ENCODE peak calls at places on chromosomes 7 and 10, in ten cellular contexts. One of them, this sample, is unnamed.

GRCh38 chr10:70265032-70265689 is 18.6 kb downstream of the NPFFR1 start:
- DNase-seq in WERI-Rb-1: peak; percentile 41
- DNase-seq in upper lobe of left lung: peak; percentile 60
- DNase-seq in ovary: no peak
- DNase-seq in GM23338: peak; percentile 91
- DNase-seq in PC-9: peak; percentile 16
- DNase-seq in fibroblast of lung: no peak
- DNase-seq in CD4-positive, alpha-beta T cell: no peak
- DNase-seq in gastrocnemius medialis: no peak
- DNase-seq in sigmoid colon: no peak
- DNase-seq in this sample: no peak

GRCh38 chr7:44977304-44977858 is 1.4 kb downstream of the MYO1G start:
- DNase-seq in WERI-Rb-1: no peak
- DNase-seq in upper lobe of left lung: peak; percentile 59
- DNase-seq in ovary: no peak
- DNase-seq in GM23338: no peak
- DNase-seq in PC-9: no peak
- DNase-seq in fibroblast of lung: no peak
- DNase-seq in CD4-positive, alpha-beta T cell: no peak
- DNase-seq in gastrocnemius medialis: no peak
- DNase-seq in sigmoid colon: no peak
- DNase-seq in this sample: no peak

GRCh38 chr10:78457804-78458483 is 424.3 kb downstream of the RPS24 start:
- DNase-seq in WERI-Rb-1: no peak
- DNase-seq in upper lobe of left lung: no peak
- DNase-seq in ovary: no peak
- DNase-seq in GM23338: no peak
- DNase-seq in PC-9: no peak
- DNase-seq in fibroblast of lung: peak; percentile 97
- DNase-seq in CD4-positive, alpha-beta T cell: no peak
- DNase-seq in gastrocnemius medialis: no peak
- DNase-seq in sigmoid colon: peak; percentile 13
- DNase-seq in this sample: peak; percentile 4

GRCh38 chr10:92750788-92751533 is 61.2 kb downstream of the HHEX start:
- DNase-seq in WERI-Rb-1: no peak
- DNase-seq in upper lobe of left lung: no peak
- DNase-seq in ovary: no peak
- DNase-seq in GM23338: no peak
- DNase-seq in PC-9: peak; percentile 48
- DNase-seq in fibroblast of lung: no peak
- DNase-seq in CD4-positive, alpha-beta T cell: no peak
- DNase-seq in gastrocnemius medialis: no peak
- DNase-seq in sigmoid colon: no peak
- DNase-seq in this sample: no peak

GRCh38 chr7:111784971-111785575 is 222.8 kb upstream of the IMMP2L start:
- DNase-seq in WERI-Rb-1: no peak
- DNase-seq in upper lobe of left lung: no peak
- DNase-seq in ovary: no peak
- DNase-seq in GM23338: peak; percentile 25
- DNase-seq in PC-9: no peak
- DNase-seq in fibroblast of lung: no peak
- DNase-seq in CD4-positive, alpha-beta T cell: no peak
- DNase-seq in gastrocnemius medialis: no peak
- DNase-seq in sigmoid colon: no peak
- DNase-seq in this sample: no peak

GRCh38 chr10:71840177-71840711 is 10.8 kb downstream of the PSAP start:
- DNase-seq in WERI-Rb-1: peak; percentile 92
- DNase-seq in upper lobe of left lung: peak; percentile 62
- DNase-seq in ovary: peak; percentile 75
- DNase-seq in GM23338: peak; percentile 99
- DNase-seq in PC-9: peak; percentile 90
- DNase-seq in fibroblast of lung: peak; percentile 99
- DNase-seq in CD4-positive, alpha-beta T cell: no peak
- DNase-seq in gastrocnemius medialis: no peak
- DNase-seq in sigmoid colon: peak; percentile 83
- DNase-seq in this sample: peak; percentile 73

GRCh38 chr10:130232361-130233360 is 96.5 kb downstream of the GLRX3 start:
- DNase-seq in WERI-Rb-1: no peak
- DNase-seq in upper lobe of left lung: peak; percentile 14
- DNase-seq in ovary: no peak
- DNase-seq in GM23338: no peak
- DNase-seq in PC-9: no peak
- DNase-seq in fibroblast of lung: no peak
- DNase-seq in CD4-positive, alpha-beta T cell: no peak
- DNase-seq in gastrocnemius medialis: no peak
- DNase-seq in sigmoid colon: peak; percentile 32
- DNase-seq in this sample: no peak

GRCh38 chr7:96953676-96954513 is 51.5 kb upstream of the DLX6 start:
- DNase-seq in WERI-Rb-1: no peak
- DNase-seq in upper lobe of left lung: no peak
- DNase-seq in ovary: no peak
- DNase-seq in GM23338: no peak
- DNase-seq in PC-9: no peak
- DNase-seq in fibroblast of lung: peak; percentile 7
- DNase-seq in CD4-positive, alpha-beta T cell: no peak
- DNase-seq in gastrocnemius medialis: no peak
- DNase-seq in sigmoid colon: no peak
- DNase-seq in this sample: no peak

GRCh38 chr10:22629126-22629525 is 85.3 kb downstream of the PIP4K2A start:
- DNase-seq in WERI-Rb-1: no peak
- DNase-seq in upper lobe of left lung: no peak
- DNase-seq in ovary: no peak
- DNase-seq in GM23338: no peak
- DNase-seq in PC-9: no peak
- DNase-seq in fibroblast of lung: peak; percentile 30
- DNase-seq in CD4-positive, alpha-beta T cell: no peak
- DNase-seq in gastrocnemius medialis: no peak
- DNase-seq in sigmoid colon: no peak
- DNase-seq in this sample: no peak

GRCh38 chr10:22628309-22628708 is 86.1 kb downstream of the PIP4K2A start:
- DNase-seq in WERI-Rb-1: no peak
- DNase-seq in upper lobe of left lung: no peak
- DNase-seq in ovary: no peak
- DNase-seq in GM23338: no peak
- DNase-seq in PC-9: no peak
- DNase-seq in fibroblast of lung: no peak
- DNase-seq in CD4-positive, alpha-beta T cell: no peak
- DNase-seq in gastrocnemius medialis: no peak
- DNase-seq in sigmoid colon: no peak
- DNase-seq in this sample: no peak

GRCh38 chr10:22630229-22631174 is 83.9 kb downstream of the PIP4K2A start:
- DNase-seq in WERI-Rb-1: no peak
- DNase-seq in upper lobe of left lung: no peak
- DNase-seq in ovary: no peak
- DNase-seq in GM23338: no peak
- DNase-seq in PC-9: no peak
- DNase-seq in fibroblast of lung: peak; percentile 64
- DNase-seq in CD4-positive, alpha-beta T cell: no peak
- DNase-seq in gastrocnemius medialis: no peak
- DNase-seq in sigmoid colon: no peak
- DNase-seq in this sample: no peak

GRCh38 chr10:22631185-22631584 is 83.2 kb downstream of the PIP4K2A start:
- DNase-seq in WERI-Rb-1: no peak
- DNase-seq in upper lobe of left lung: no peak
- DNase-seq in ovary: no peak
- DNase-seq in GM23338: no peak
- DNase-seq in PC-9: no peak
- DNase-seq in fibroblast of lung: no peak
- DNase-seq in CD4-positive, alpha-beta T cell: no peak
- DNase-seq in gastrocnemius medialis: no peak
- DNase-seq in sigmoid colon: no peak
- DNase-seq in this sample: no peak

GRCh38 chr10:22629843-22630228 is 84.5 kb downstream of the PIP4K2A start:
- DNase-seq in WERI-Rb-1: no peak
- DNase-seq in upper lobe of left lung: no peak
- DNase-seq in ovary: no peak
- DNase-seq in GM23338: no peak
- DNase-seq in PC-9: no peak
- DNase-seq in fibroblast of lung: no peak
- DNase-seq in CD4-positive, alpha-beta T cell: no peak
- DNase-seq in gastrocnemius medialis: no peak
- DNase-seq in sigmoid colon: no peak
- DNase-seq in this sample: no peak
- H3K27ac ChIP-seq in WERI-Rb-1: no peak overlapping the region
- H3K27ac ChIP-seq in upper lobe of left lung: peak overlapping the region; percentile 47
- H3K27ac ChIP-seq in ovary: no peak overlapping the region
- H3K27ac ChIP-seq in GM23338: no peak overlapping the region
- H3K27ac ChIP-seq in PC-9: no peak overlapping the region
- H3K27ac ChIP-seq in fibroblast of lung: no peak overlapping the region
- H3K27ac ChIP-seq in CD4-positive, alpha-beta T cell: peak overlapping the region; percentile 82
- H3K27ac ChIP-seq in gastrocnemius medialis: no peak overlapping the region
- H3K27ac ChIP-seq in sigmoid colon: peak overlapping the region; percentile 10
- H3K27ac ChIP-seq in this sample: no peak overlapping the region

DNA sequence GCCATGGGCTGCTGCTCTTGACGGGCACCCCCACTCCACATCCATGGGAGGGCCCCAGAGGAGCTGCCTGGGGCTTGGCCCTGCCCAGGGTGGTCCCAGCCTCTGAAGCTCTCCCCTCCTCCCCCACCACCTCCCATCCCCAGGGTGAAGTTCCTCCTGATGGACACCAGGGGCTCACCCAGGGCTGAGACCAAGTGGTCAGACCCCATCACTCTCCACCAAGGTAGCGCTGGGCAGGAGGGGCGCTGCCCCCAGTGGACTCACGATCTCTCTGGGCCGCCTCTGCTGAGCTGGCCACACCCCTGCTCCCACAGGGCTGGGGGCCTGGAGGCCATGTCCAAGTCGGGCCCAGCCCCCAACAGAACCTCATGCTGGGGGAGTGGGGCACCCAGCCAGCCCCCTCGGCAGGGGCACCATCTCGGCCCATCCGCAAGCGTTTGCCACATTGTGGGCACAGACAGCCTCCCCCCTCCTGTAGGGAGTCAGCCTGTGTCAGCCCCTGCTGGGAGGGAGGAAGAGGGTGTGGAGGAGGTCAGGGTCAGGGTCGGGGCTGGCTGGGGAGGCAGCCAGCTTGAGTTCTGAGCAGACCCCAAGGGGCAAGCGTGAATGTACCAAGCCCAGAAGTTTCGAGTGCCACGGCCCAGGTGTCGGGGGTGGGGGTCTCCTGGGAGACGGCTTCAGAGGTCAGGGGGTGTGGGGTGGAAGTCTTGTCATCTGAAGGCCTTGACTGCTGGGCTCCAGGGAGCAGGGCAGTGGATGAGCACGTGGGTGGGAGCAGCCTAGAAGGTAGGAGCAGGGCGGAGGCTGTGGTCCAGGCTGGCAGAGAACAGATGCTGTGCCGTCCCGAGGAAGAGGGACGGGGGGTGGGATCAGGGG is 2.8 kb downstream of the UPK3B start:
- DNase-seq in WERI-Rb-1: peak; percentile 53
- DNase-seq in upper lobe of left lung: no peak
- DNase-seq in ovary: no peak
- DNase-seq in GM23338: peak; percentile 81
- DNase-seq in PC-9: peak; percentile 34
- DNase-seq in fibroblast of lung: no peak
- DNase-seq in CD4-positive, alpha-beta T cell: no peak
- DNase-seq in gastrocnemius medialis: no peak
- DNase-seq in sigmoid colon: peak; percentile 62
- DNase-seq in this sample: no peak
- TF ChIP-seq CTCF in WERI-Rb-1: peak; percentile 52
- TF ChIP-seq CTCF in upper lobe of left lung: peak; percentile 36
- TF ChIP-seq CTCF in ovary: no peak
- TF ChIP-seq CTCF in GM23338: peak; percentile 50
- TF ChIP-seq CTCF in PC-9: peak; percentile 60
- TF ChIP-seq CTCF in fibroblast of lung: peak; percentile 6
- TF ChIP-seq CTCF in CD4-positive, alpha-beta T cell: no peak
- TF ChIP-seq CTCF in gastrocnemius medialis: no peak
- TF ChIP-seq CTCF in sigmoid colon: no peak
- TF ChIP-seq CTCF in this sample: no peak

GRCh38 chr7:18552311-18552916 is 56.9 kb downstream of the HDAC9 start:
- DNase-seq in WERI-Rb-1: no peak
- DNase-seq in upper lobe of left lung: no peak
- DNase-seq in ovary: no peak
- DNase-seq in GM23338: no peak
- DNase-seq in PC-9: no peak
- DNase-seq in fibroblast of lung: no peak
- DNase-seq in CD4-positive, alpha-beta T cell: no peak
- DNase-seq in gastrocnemius medialis: no peak
- DNase-seq in sigmoid colon: no peak
- DNase-seq in this sample: no peak

GRCh38 chr7:18550574-18550973 is 55.0 kb downstream of the HDAC9 start:
- DNase-seq in WERI-Rb-1: no peak
- DNase-seq in upper lobe of left lung: no peak
- DNase-seq in ovary: no peak
- DNase-seq in GM23338: peak; percentile 37
- DNase-seq in PC-9: no peak
- DNase-seq in fibroblast of lung: no peak
- DNase-seq in CD4-positive, alpha-beta T cell: no peak
- DNase-seq in gastrocnemius medialis: no peak
- DNase-seq in sigmoid colon: no peak
- DNase-seq in this sample: no peak

GRCh38 chr7:18555120-18555519 is 59.6 kb downstream of the HDAC9 start:
- DNase-seq in WERI-Rb-1: no peak
- DNase-seq in upper lobe of left lung: no peak
- DNase-seq in ovary: no peak
- DNase-seq in GM23338: no peak
- DNase-seq in PC-9: no peak
- DNase-seq in fibroblast of lung: peak; percentile 73
- DNase-seq in CD4-positive, alpha-beta T cell: no peak
- DNase-seq in gastrocnemius medialis: no peak
- DNase-seq in sigmoid colon: no peak
- DNase-seq in this sample: no peak

GRCh38 chr7:18553585-18554055 is 58.1 kb downstream of the HDAC9 start:
- DNase-seq in WERI-Rb-1: no peak
- DNase-seq in upper lobe of left lung: no peak
- DNase-seq in ovary: no peak
- DNase-seq in GM23338: no peak
- DNase-seq in PC-9: no peak
- DNase-seq in fibroblast of lung: no peak
- DNase-seq in CD4-positive, alpha-beta T cell: no peak
- DNase-seq in gastrocnemius medialis: no peak
- DNase-seq in sigmoid colon: no peak
- DNase-seq in this sample: no peak

DNA sequence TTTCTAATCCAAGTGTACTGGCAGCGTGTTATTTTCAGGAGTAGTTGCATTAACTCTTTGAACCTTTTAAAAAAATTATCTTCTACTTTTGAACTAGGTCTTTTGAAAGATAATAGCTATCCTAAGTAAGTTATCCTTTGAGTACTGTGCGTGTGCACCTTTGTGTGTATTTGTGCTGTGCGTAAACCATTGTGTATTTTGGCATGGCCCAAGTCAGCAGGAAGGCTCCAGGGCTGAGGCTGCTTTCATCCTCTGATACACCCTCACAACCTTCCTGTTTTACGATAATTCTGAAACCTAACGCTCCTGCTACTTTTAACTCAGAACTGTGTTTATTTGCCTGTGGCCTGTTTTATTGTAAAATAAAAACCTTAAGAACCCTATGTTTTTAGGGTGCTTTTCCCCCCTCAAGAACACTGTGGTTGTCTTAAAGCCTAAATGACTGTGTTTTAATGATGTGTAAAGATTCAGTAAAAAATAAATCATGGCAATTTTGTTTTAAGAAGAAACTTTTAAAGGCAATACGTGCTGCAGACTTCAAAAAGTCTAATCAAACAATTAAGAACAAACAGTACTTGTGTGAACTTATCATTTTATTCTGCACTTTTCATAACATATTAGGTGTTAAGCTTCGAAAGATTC is 57.5 kb downstream of the HDAC9 start:
- DNase-seq in WERI-Rb-1: no peak
- DNase-seq in upper lobe of left lung: no peak
- DNase-seq in ovary: no peak
- DNase-seq in GM23338: no peak
- DNase-seq in PC-9: no peak
- DNase-seq in fibroblast of lung: peak; percentile 38
- DNase-seq in CD4-positive, alpha-beta T cell: no peak
- DNase-seq in gastrocnemius medialis: no peak
- DNase-seq in sigmoid colon: no peak
- DNase-seq in this sample: no peak
- H3K27ac ChIP-seq in WERI-Rb-1: no peak overlapping the region
- H3K27ac ChIP-seq in upper lobe of left lung: no peak overlapping the region
- H3K27ac ChIP-seq in ovary: no peak overlapping the region
- H3K27ac ChIP-seq in GM23338: no peak overlapping the region
- H3K27ac ChIP-seq in PC-9: no peak overlapping the region
- H3K27ac ChIP-seq in fibroblast of lung: no peak overlapping the region
- H3K27ac ChIP-seq in CD4-positive, alpha-beta T cell: no peak overlapping the region
- H3K27ac ChIP-seq in gastrocnemius medialis: no peak overlapping the region
- H3K27ac ChIP-seq in sigmoid colon: peak overlapping the region; percentile 9
- H3K27ac ChIP-seq in this sample: peak overlapping the region; percentile 78

GRCh38 chr10:6602700-6603084 is 22.6 kb upstream of the PRKCQ start:
- DNase-seq in WERI-Rb-1: no peak
- DNase-seq in upper lobe of left lung: no peak
- DNase-seq in ovary: no peak
- DNase-seq in GM23338: no peak
- DNase-seq in PC-9: no peak
- DNase-seq in fibroblast of lung: no peak
- DNase-seq in CD4-positive, alpha-beta T cell: no peak
- DNase-seq in gastrocnemius medialis: no peak
- DNase-seq in sigmoid colon: no peak
- DNase-seq in this sample: no peak

GRCh38 chr10:6602021-6602699 is 22.1 kb upstream of the PRKCQ start:
- DNase-seq in WERI-Rb-1: no peak
- DNase-seq in upper lobe of left lung: no peak
- DNase-seq in ovary: no peak
- DNase-seq in GM23338: no peak
- DNase-seq in PC-9: no peak
- DNase-seq in fibroblast of lung: no peak
- DNase-seq in CD4-positive, alpha-beta T cell: no peak
- DNase-seq in gastrocnemius medialis: no peak
- DNase-seq in sigmoid colon: no peak
- DNase-seq in this sample: no peak

GRCh38 chr10:6600224-6600987 is 20.3 kb upstream of the PRKCQ start:
- DNase-seq in WERI-Rb-1: no peak
- DNase-seq in upper lobe of left lung: no peak
- DNase-seq in ovary: no peak
- DNase-seq in GM23338: no peak
- DNase-seq in PC-9: no peak
- DNase-seq in fibroblast of lung: no peak
- DNase-seq in CD4-positive, alpha-beta T cell: no peak
- DNase-seq in gastrocnemius medialis: no peak
- DNase-seq in sigmoid colon: no peak
- DNase-seq in this sample: no peak

GRCh38 chr10:6603142-6604125 is 23.4 kb upstream of the PRKCQ start:
- DNase-seq in WERI-Rb-1: no peak
- DNase-seq in upper lobe of left lung: no peak
- DNase-seq in ovary: no peak
- DNase-seq in GM23338: peak; percentile 43
- DNase-seq in PC-9: no peak
- DNase-seq in fibroblast of lung: no peak
- DNase-seq in CD4-positive, alpha-beta T cell: no peak
- DNase-seq in gastrocnemius medialis: no peak
- DNase-seq in sigmoid colon: no peak
- DNase-seq in this sample: no peak

GRCh38 chr10:6601224-6601805 is 21.2 kb upstream of the PRKCQ start:
- DNase-seq in WERI-Rb-1: no peak
- DNase-seq in upper lobe of left lung: no peak
- DNase-seq in ovary: no peak
- DNase-seq in GM23338: no peak
- DNase-seq in PC-9: no peak
- DNase-seq in fibroblast of lung: no peak
- DNase-seq in CD4-positive, alpha-beta T cell: no peak
- DNase-seq in gastrocnemius medialis: no peak
- DNase-seq in sigmoid colon: no peak
- DNase-seq in this sample: no peak
- TF ChIP-seq CTCF in WERI-Rb-1: no peak
- TF ChIP-seq CTCF in upper lobe of left lung: no peak
- TF ChIP-seq CTCF in ovary: no peak
- TF ChIP-seq CTCF in GM23338: no peak
- TF ChIP-seq CTCF in PC-9: no peak
- TF ChIP-seq CTCF in fibroblast of lung: no peak
- TF ChIP-seq CTCF in CD4-positive, alpha-beta T cell: peak; percentile 79
- TF ChIP-seq CTCF in gastrocnemius medialis: no peak
- TF ChIP-seq CTCF in sigmoid colon: no peak
- TF ChIP-seq CTCF in this sample: no peak